ENCODE peak calls at places on chromosomes 16 and 17, in five cellular contexts. Y, L, K, O and D are unnamed samples.

GRCh38 chr17:29726721-29727252 is 104.1 kb upstream of the CORO6 start:
- DNase-seq in Y (no peak), L (peak; percentile 39), K (no peak), O (no peak), D (peak; percentile 49)

GRCh38 chr16:15983898-15984297 is 34.5 kb downstream of the ABCC1 start:
- DNase-seq in Y (peak; percentile 35), L (peak; percentile 72), K (no peak), O (peak; percentile 48), D (peak; percentile 39)

GRCh38 chr16:79090966-79091365 is 509.6 kb downstream of the MAF start:
- DNase-seq in Y (no peak), L (no peak), K (no peak), O (no peak), D (no peak)

GRCh38 chr17:50498021-50498874 is 10.0 kb upstream of the MYCBPAP start:
- DNase-seq in Y (no peak), L (no peak), K (no peak), O (no peak), D (no peak)

GRCh38 chr17:62572488-62573469 is 54.7 kb upstream of the MRC2 start:
- DNase-seq in Y (no peak), L (peak; percentile 53), K (no peak), O (no peak), D (no peak)

GRCh38 chr16:82963653-82964052 is 336.9 kb downstream of the CDH13 start:
- DNase-seq in Y (no peak), L (no peak), K (no peak), O (no peak), D (no peak)

GRCh38 chr17:75842963-75843576 is 1.1 kb downstream of the UNC13D start:
- DNase-seq in Y (no peak), L (no peak), K (no peak), O (no peak), D (no peak)

GRCh38 chr16:46650224-46650623 is 29.0 kb upstream of the SHCBP1 start:
- DNase-seq in Y (no peak), L (peak; percentile 80), K (no peak), O (no peak), D (peak; percentile 97)

GRCh38 chr17:43324205-43324893 is 74.4 kb upstream of the ARL4D start:
- DNase-seq in Y (no peak), L (no peak), K (no peak), O (no peak), D (no peak)

GRCh38 chr17:80498920-80499410 is 22.6 kb upstream of the NPTX1 start:
- DNase-seq in Y (no peak), L (no peak), K (no peak), O (no peak), D (no peak)

GRCh38 chr16:72976747-72977064 is 71.2 kb downstream of the ZFHX3 start:
- DNase-seq in Y (no peak), L (no peak), K (no peak), O (no peak), D (no peak)

GRCh38 chr17:17042851-17043667 is 802 bp downstream of the MPRIP start:
- DNase-seq in Y (no peak), L (peak; percentile 66), K (no peak), O (peak; percentile 46), D (peak; percentile 50)

GRCh38 chr17:67602974-67603373 is 114.8 kb upstream of the NOL11 start:
- DNase-seq in Y (no peak), L (peak; percentile 49), K (no peak), O (peak; percentile 45), D (peak; percentile 59)

GRCh38 chr17:63622571-63623390 is 564 bp downstream of the MAP3K3 start:
- DNase-seq in Y (peak; percentile 75), L (peak; percentile 60), K (peak; percentile 32), O (peak; percentile 76), D (peak; percentile 62)

GRCh38 chr17:31508310-31509094 is 117.0 kb downstream of the RAB11FIP4 start:
- DNase-seq in Y (no peak), L (peak; percentile 8), K (no peak), O (no peak), D (no peak)

GRCh38 chr17:72565758-72566157 is 444.9 kb downstream of the SOX9 start:
- DNase-seq in Y (no peak), L (no peak), K (no peak), O (no peak), D (no peak)

GRCh38 chr17:40522250-40522960 is 21.0 kb upstream of the TNS4 start:
- DNase-seq in Y (no peak), L (peak; percentile 67), K (no peak), O (no peak), D (peak; percentile 56)

GRCh38 chr17:61875285-61875684 is 12.0 kb upstream of the BRIP1 start:
- DNase-seq in Y (no peak), L (no peak), K (no peak), O (no peak), D (no peak)

GRCh38 chr16:54933281-54934150 is 2.9 kb downstream of the IRX5 start:
- DNase-seq in Y (no peak), L (no peak), K (no peak), O (no peak), D (no peak)

GRCh38 chr16:89723279-89724250 is 2.2 kb downstream of the ZNF276 start:
- DNase-seq in Y (peak; percentile 65), L (peak; percentile 14), K (no peak), O (peak; percentile 24), D (no peak)

GRCh38 chr16:88558457-88559442 is 11.5 kb upstream of the ZC3H18 start:
- DNase-seq in Y (peak; percentile 80), L (peak; percentile 43), K (no peak), O (peak; percentile 73), D (peak; percentile 64)

GRCh38 chr16:68514511-68514910 is 24.6 kb upstream of the ZFP90 start:
- DNase-seq in Y (no peak), L (no peak), K (no peak), O (peak; percentile 47), D (no peak)

GRCh38 chr17:47427985-47428384 is 102.9 kb upstream of the NPEPPS start:
- DNase-seq in Y (no peak), L (no peak), K (no peak), O (no peak), D (no peak)

GRCh38 chr17:47423406-47424295 is 99.9 kb downstream of the EFCAB13 start:
- DNase-seq in Y (no peak), L (no peak), K (no peak), O (peak; percentile 61), D (no peak)
- H3K4me3 ChIP-seq in Y (peak overlapping the region; percentile 30), L (peak overlapping the region; percentile 63), K (peak overlapping the region; percentile 78), O (no peak overlapping the region), D (peak overlapping the region; percentile 54)

GRCh38 chr16:86567701-86568571 is 1.3 kb downstream of the FOXC2 start:
- DNase-seq in Y (no peak), L (peak; percentile 39), K (no peak), O (no peak), D (peak; percentile 51)
- TF ChIP-seq CTCF in Y (no peak), L (peak; percentile 46), K (no peak), O (no peak), D (peak; percentile 4)

GRCh38 chr17:12664252-12664651 is 1.4 kb upstream of the MYOCD start:
- DNase-seq in Y (no peak), L (no peak), K (no peak), O (no peak), D (no peak)

GRCh38 chr17:12667299-12667958 is 1.7 kb downstream of the MYOCD start:
- DNase-seq in Y (peak; percentile 56), L (peak; percentile 89), K (no peak), O (peak; percentile 8), D (peak; percentile 75)

GRCh38 chr17:12664894-12665262 is 812 bp upstream of the MYOCD start:
- DNase-seq in Y (no peak), L (no peak), K (no peak), O (no peak), D (no peak)

GRCh38 chr17:12666718-12667117 is 1.0 kb downstream of the MYOCD start:
- DNase-seq in Y (no peak), L (no peak), K (no peak), O (no peak), D (no peak)

DNA sequence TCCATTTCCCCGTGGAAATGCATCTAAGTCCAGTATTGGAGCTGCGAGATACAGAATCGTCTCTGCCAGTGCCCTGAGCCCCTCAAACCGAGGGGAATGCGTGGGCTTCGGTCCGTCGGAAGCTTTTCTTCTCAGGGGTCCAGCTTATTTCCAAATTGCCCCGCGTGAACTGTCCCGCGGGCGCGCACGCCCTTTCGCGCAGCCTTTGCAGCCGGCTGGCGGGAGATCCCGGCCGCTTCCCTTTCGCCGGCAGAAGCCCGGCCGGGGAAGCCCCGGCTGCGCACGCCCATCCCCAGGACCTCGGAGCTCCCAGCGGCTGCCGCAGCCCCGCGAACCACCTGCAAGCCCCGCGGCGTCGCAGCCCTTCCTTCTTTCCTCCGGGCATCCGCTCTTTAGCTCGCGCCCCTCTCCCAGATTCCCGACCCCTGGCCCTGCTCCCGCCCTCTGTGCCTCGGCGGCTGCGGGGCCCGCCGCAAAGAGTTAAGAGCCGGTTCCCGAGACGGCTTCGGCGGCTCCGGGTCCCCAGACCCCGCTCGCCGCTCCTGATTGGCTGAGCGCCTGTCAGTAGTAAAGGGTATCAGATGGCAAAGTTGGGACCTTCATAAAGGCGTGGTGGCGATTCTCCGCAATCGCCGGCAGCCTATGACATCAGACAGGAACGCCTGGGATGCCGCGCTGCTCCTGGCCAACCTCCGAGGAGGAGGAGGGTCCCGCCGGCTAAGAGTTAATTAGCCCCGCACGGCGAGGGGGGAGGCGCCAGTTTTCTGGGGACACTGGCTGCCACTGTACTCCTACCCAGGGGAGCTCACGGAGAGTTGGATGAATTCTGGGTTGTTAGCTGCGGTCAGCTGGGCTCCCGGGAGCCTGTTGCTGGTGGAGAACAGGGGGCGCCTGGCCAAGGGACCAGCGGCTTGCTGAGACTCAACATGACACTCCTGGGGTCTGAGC is at the start of gene MYOCD:
- DNase-seq in Y (peak; percentile 75), L (peak; percentile 71), K (peak; percentile 8), O (peak; percentile 14), D (peak; percentile 26)
- H3K4me3 ChIP-seq in Y (peak within 1 kb of the TSS; percentile 47), L (peak within 1 kb of the TSS; percentile 94), K (peak within 1 kb of the TSS; percentile 81), O (peak within 1 kb of the TSS; percentile 19), D (peak within 1 kb of the TSS; percentile 69)

DNA sequence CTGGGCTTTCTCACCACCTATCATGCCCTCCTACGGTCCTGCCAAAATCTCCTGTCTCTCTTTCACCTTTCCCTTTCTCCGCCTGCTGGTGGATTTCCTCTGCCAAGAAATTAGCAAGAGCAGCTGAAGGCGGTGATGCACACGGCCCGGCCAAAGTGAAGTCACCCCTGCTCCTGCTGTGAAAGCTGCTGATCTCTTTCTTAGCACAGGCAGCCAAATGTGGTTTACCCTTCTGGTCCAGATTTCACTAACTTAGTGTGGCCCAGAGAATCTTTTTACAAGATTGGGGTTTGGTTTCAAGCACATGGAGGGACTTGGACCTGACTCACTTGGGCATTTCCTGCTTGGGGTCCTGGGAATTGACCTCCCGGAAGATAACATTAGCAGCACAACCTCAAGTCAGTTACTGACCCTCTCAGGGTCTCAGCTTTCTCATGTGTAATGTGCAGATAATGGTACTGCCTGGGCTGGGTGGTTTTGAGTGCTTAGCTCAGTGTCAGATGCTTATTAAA is 155.7 kb downstream of the SOCS1 start:
- DNase-seq in Y (peak; percentile 66), L (peak; percentile 100), K (no peak), O (peak; percentile 88), D (peak; percentile 100)
- TF ChIP-seq CTCF in Y (no peak), L (peak; percentile 53), K (peak; percentile 33), O (no peak), D (peak; percentile 70)

GRCh38 chr17:41818024-41818423 is 5.2 kb downstream of the FKBP10 start:
- DNase-seq in Y (no peak), L (no peak), K (no peak), O (no peak), D (no peak)
- H3K4me3 ChIP-seq in Y (no peak overlapping the region), L (no peak overlapping the region), K (no peak overlapping the region), O (no peak overlapping the region), D (no peak overlapping the region)

DNA sequence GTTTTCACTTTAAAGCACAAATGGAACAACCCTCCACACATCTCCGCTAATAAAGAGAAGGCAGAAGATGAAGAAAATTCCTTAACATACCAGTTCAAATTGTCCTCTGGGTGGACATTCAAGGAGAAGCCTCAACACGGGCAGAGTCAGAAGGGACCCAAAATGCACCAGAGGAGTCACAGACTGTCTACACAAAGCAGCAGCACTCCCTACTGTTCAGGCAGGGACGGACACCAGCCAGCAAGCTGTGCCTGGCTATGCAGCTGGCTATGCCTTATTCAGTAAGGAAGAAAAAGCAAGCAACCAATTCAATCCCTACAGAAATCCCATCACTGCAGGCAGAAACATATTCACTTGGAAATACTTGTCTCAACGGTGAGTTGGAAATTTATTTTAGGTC is 8.1 kb downstream of the DNAJC7 start:
- DNase-seq in Y (no peak), L (no peak), K (no peak), O (no peak), D (no peak)
- TF ChIP-seq CTCF in Y (no peak), L (peak; percentile 14), K (no peak), O (no peak), D (peak; percentile 26)